ENCODE peak calls at places on chromosomes 7 and 10, in four cellular contexts. E is A549, H is IMR-90, M is HepG2. I is an unnamed sample.
A peak's percentile ranks its signal among the peaks of the same experiment; 100 is the strongest.

GRCh38 chr10:24449334-24449740 is 240.4 kb downstream of the KIAA1217 start:
- DNase-seq in E (no peak), M (no peak), H (peak; percentile 64), I (no peak)

GRCh38 chr10:99788598-99789259 is 6.3 kb downstream of the ABCC2 start:
- DNase-seq in M (no peak), E (no peak), H (peak; percentile 73), I (no peak)

GRCh38 chr10:72340510-72340895 is 14.2 kb downstream of the DNAJB12 start:
- DNase-seq in H (no peak), M (no peak), E (peak; percentile 70), I (peak; percentile 84)

GRCh38 chr7:100171087-100171681 is 2.8 kb upstream of the GAL3ST4 start:
- DNase-seq in H (no peak), E (no peak), M (no peak), I (peak; percentile 13)

GRCh38 chr7:40604601-40605438 is 470.0 kb downstream of the SUGCT start:
- DNase-seq in H (peak; percentile 52), M (peak; percentile 29), E (peak; percentile 45), I (peak; percentile 14)

GRCh38 chr10:60733189-60733815 is 45.0 kb upstream of the CDK1 start:
- DNase-seq in M (no peak), H (no peak), E (peak; percentile 45), I (peak; percentile 27)

GRCh38 chr7:47378728-47379395 is 203.0 kb downstream of the TNS3 start:
- DNase-seq in H (no peak), M (no peak), E (no peak), I (no peak)

GRCh38 chr10:15571570-15571969 is 148.2 kb downstream of the ITGA8 start:
- DNase-seq in M (no peak), E (no peak), H (peak; percentile 55), I (no peak)

GRCh38 chr10:30803901-30804322 is 174.4 kb upstream of the LYZL2 start:
- DNase-seq in H (peak; percentile 68), M (no peak), E (no peak), I (no peak)

GRCh38 chr7:112195717-112196116 is 10.5 kb downstream of the DOCK4 start:
- DNase-seq in M (no peak), E (no peak), H (no peak), I (no peak)

GRCh38 chr10:80187465-80188409 is 17.6 kb downstream of the ANXA11 start:
- DNase-seq in H (no peak), M (peak; percentile 13), E (no peak), I (peak; percentile 57)

GRCh38 chr7:93921190-93921585 is 347 bp upstream of the GNG11 start:
- DNase-seq in M (no peak), E (peak; percentile 25), H (no peak), I (no peak)

GRCh38 chr10:26335574-26336093 is 102.5 kb upstream of the APBB1IP start:
- DNase-seq in H (no peak), E (no peak), M (no peak), I (no peak)

GRCh38 chr7:84218681-84219080 is 24.1 kb upstream of the SEMA3A start:
- DNase-seq in M (no peak), H (peak; percentile 84), E (peak; percentile 52), I (no peak)

GRCh38 chr10:86779267-86780017 is 23.0 kb downstream of the BMPR1A start:
- DNase-seq in M (no peak), H (peak; percentile 67), E (no peak), I (no peak)

GRCh38 chr10:62057359-62057758 is 155.9 kb downstream of the ARID5B start:
- DNase-seq in H (no peak), E (no peak), M (no peak), I (peak; percentile 46)

GRCh38 chr7:114051871-114052324 is 133.1 kb upstream of the PPP1R3A start:
- DNase-seq in M (no peak), E (no peak), H (no peak), I (no peak)

GRCh38 chr10:133415752-133416151 is 8.7 kb downstream of the SPRN start:
- DNase-seq in H (no peak), E (no peak), M (no peak), I (no peak)

GRCh38 chr7:4134631-4135030 is 547.5 kb upstream of the FOXK1 start:
- DNase-seq in M (peak; percentile 8), E (no peak), H (no peak), I (no peak)

GRCh38 chr7:38105874-38106483 is 72.1 kb upstream of the STARD3NL start:
- DNase-seq in E (peak; percentile 56), H (peak; percentile 49), M (peak; percentile 35), I (peak; percentile 51)

GRCh38 chr10:101561068-101561915 is 26.8 kb downstream of the POLL start:
- DNase-seq in H (no peak), M (no peak), E (no peak), I (no peak)

GRCh38 chr10:21160116-21160515 is 263.0 kb upstream of the NEBL start:
- DNase-seq in E (no peak), H (no peak), M (no peak), I (no peak)

GRCh38 chr7:141844256-141844655 is 3.0 kb upstream of the PRSS37 start:
- DNase-seq in E (no peak), M (no peak), H (no peak), I (no peak)

GRCh38 chr10:101262147-101262546 is 32.9 kb upstream of the LBX1 start:
- DNase-seq in E (no peak), M (no peak), H (no peak), I (no peak)

GRCh38 chr10:69272620-69273019 is 5.7 kb upstream of the HK1 start:
- DNase-seq in M (no peak), E (no peak), H (no peak), I (no peak)

GRCh38 chr10:17607603-17608332 is 9.4 kb downstream of the HACD1 start:
- DNase-seq in H (peak; percentile 68), E (peak; percentile 67), M (peak; percentile 45), I (peak; percentile 55)

GRCh38 chr10:82378146-82378545 is 503.2 kb downstream of the NRG3 start:
- DNase-seq in M (no peak), E (peak; percentile 3), H (peak; percentile 1), I (no peak)

GRCh38 chr10:131846224-131847101 is 54.3 kb upstream of the PPP2R2D start:
- DNase-seq in H (no peak), M (no peak), E (no peak), I (no peak)
- TF ChIP-seq MAZ in H (no peak), M (no peak), E (no peak), I (no peak)

GRCh38 chr7:92402920-92403759 is 44.1 kb upstream of the GATAD1 start:
- DNase-seq in M (no peak), E (no peak), H (peak; percentile 79), I (no peak)
- H3K27ac ChIP-seq in M (no peak overlapping the region), E (no peak overlapping the region), H (peak overlapping the region; percentile 56), I (no peak overlapping the region)

DNA sequence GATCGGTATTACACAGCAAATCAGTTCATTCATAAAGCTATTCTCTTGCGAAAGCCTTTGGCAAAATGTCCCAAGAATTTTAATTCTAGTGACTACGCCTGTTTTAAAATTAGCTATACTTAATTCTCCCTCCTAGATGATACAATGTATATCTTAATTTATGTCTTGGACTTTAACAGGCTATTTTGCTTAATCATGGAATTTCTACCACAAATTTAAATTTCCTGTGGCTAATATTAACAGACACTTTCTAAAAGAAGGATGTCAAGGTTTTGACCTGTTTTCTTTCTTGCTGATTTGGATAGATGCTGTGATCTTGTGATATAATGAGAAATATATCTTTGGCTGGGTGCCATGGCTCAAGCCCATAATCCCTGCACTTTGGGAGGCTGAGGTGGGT is 7.3 kb upstream of the NFE2L3 start:
- DNase-seq in H (no peak), M (no peak), E (no peak), I (no peak)
- TF ChIP-seq MAZ in H (no peak), M (no peak), E (no peak), I (no peak)

DNA sequence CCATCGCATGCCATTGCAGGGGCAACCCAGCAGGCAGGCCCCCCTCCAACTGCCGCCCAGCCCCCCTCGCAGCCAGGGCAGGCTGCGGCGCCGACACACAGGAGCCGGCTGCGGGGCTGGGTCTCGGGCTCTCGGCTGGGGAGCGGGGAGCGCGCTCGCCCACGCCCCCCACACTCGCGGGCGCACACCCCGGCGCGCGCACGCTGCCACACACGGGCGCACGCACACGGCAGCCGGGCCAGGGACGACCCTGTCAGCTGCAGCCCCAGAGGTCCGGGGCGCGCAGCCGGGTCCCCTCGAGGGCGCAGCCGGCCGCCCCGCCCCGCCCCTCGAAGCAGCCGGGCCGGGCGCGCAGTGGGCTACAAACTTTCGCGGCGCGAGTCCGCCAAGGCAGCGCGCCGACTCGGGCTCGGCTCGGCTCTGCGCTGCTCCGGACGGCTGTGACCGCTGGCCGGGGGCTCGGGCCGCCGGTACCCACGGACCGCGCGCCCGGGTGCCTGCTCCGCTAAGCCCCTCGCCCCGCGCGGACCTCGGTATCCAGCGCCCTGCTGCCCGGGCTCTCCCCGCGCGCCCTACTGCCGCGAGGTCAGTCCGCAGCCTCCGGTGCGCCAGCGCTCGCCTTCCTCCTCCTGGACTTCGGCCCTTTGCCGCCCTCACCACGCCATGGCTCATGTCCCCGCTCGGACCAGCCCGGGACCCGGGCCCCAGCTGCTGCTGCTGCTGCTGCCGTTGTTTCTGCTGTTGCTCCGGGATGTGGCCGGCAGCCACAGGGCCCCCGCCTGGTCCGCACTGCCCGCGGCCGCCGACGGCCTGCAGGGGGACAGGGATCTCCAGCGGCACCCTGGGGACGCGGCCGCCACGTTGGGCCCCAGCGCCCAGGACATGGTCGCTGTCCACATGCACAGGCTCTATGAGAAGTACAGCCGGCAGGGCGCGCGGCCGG is at the start of gene GDF10:
- DNase-seq in M (peak; percentile 7), H (no peak), E (no peak), I (no peak)
- H3K27ac ChIP-seq in M (no peak within 1 kb of the TSS), H (no peak within 1 kb of the TSS), E (no peak within 1 kb of the TSS), I (no peak within 1 kb of the TSS)

GRCh38 chr10:104403625-104404024 is 50.0 kb downstream of the CFAP58 start:
- DNase-seq in E (no peak), H (no peak), M (no peak), I (no peak)
- TF ChIP-seq MAZ in E (no peak), H (no peak), M (no peak), I (no peak)

GRCh38 chr7:102111758-102112119 is 174.9 kb upstream of the SH2B2 start:
- DNase-seq in E (no peak), M (no peak), H (no peak), I (no peak)
- H3K27ac ChIP-seq in E (no peak overlapping the region), M (no peak overlapping the region), H (no peak overlapping the region), I (no peak overlapping the region)

GRCh38 chr7:130162196-130162595 is 43.0 kb downstream of the TMEM209 start:
- DNase-seq in H (no peak), E (no peak), M (no peak), I (no peak)
- TF ChIP-seq MAZ in H (no peak), E (no peak), M (no peak), I (no peak)

GRCh38 chr10:35089641-35090161 is 440 bp downstream of the CUL2 start:
- DNase-seq in M (no peak), E (no peak), H (peak; percentile 43), I (peak; percentile 61)
- H3K27ac ChIP-seq in M (peak overlapping the region; percentile 95), E (peak overlapping the region; percentile 99), H (peak overlapping the region; percentile 83), I (peak overlapping the region; percentile 95)